ENCODE peak calls at places on chromosomes 2 and 18, in six cellular contexts. A is neuronal stem cell, Z is PC-3, U is IMR-90, M is fibroblast of lung, Q is OCI-LY7. J is an unnamed sample.

GRCh38 chr2:133458280-133458679 is 110.0 kb downstream of the NCKAP5 start:
- DNase-seq in Q (no peak), U (peak; percentile 35), Z (peak; percentile 50), A (no peak), M (peak; percentile 22), J (no peak)

GRCh38 chr2:65311596-65311995 is 84.0 kb downstream of the ACTR2 start:
- DNase-seq in A (no peak), M (no peak), U (no peak), Z (no peak), Q (no peak), J (no peak)

GRCh38 chr2:177796644-177797415 is 275.7 kb downstream of the PDE11A start:
- DNase-seq in Q (no peak), M (no peak), U (no peak), Z (no peak), A (no peak), J (no peak)

GRCh38 chr2:71126957-71127356 is 3.1 kb downstream of the MCEE start:
- DNase-seq in M (no peak), A (no peak), Z (no peak), U (no peak), Q (no peak), J (peak; percentile 9)

GRCh38 chr18:36518839-36519238 is 221.3 kb downstream of the FHOD3 start:
- DNase-seq in Z (no peak), U (no peak), A (no peak), M (no peak), Q (no peak), J (no peak)

GRCh38 chr2:116952254-116952653 is 862.2 kb upstream of the DDX18 start:
- DNase-seq in M (no peak), Q (no peak), A (no peak), U (no peak), Z (peak; percentile 52), J (no peak)

GRCh38 chr2:182088681-182089333 is 103.2 kb downstream of the PPP1R1C start:
- DNase-seq in Q (no peak), U (peak; percentile 45), A (no peak), M (peak; percentile 43), Z (no peak), J (no peak)

GRCh38 chr2:237722616-237723015 is 76.0 kb upstream of the RBM44 start:
- DNase-seq in Z (no peak), U (no peak), A (no peak), M (no peak), Q (no peak), J (no peak)

GRCh38 chr2:9318461-9319337 is 104.6 kb downstream of the ITGB1BP1 start:
- DNase-seq in A (no peak), M (peak; percentile 51), Z (no peak), Q (no peak), U (no peak), J (no peak)

GRCh38 chr2:241314181-241314932 is 1.1 kb downstream of the HDLBP start:
- DNase-seq in Q (no peak), Z (no peak), A (no peak), M (peak; percentile 69), U (peak; percentile 57), J (peak; percentile 81)

GRCh38 chr2:64609229-64609994 is 44.3 kb downstream of the SERTAD2 start:
- DNase-seq in U (peak; percentile 17), M (peak; percentile 40), A (no peak), Z (peak; percentile 32), Q (peak; percentile 66), J (peak; percentile 96)

GRCh38 chr2:45595724-45596435 is 15.2 kb downstream of the SRBD1 start:
- DNase-seq in M (peak; percentile 65), U (peak; percentile 65), A (no peak), Q (no peak), Z (peak; percentile 90), J (peak; percentile 72)

GRCh38 chr2:142745691-142746090 is 131.8 kb upstream of the KYNU start:
- DNase-seq in Q (no peak), Z (no peak), U (no peak), M (no peak), A (no peak), J (no peak)

GRCh38 chr2:128416366-128416765 is 97.7 kb upstream of the HS6ST1 start:
- DNase-seq in Q (no peak), Z (no peak), U (no peak), A (no peak), M (no peak), J (no peak)

GRCh38 chr2:30398084-30398483 is 49.0 kb upstream of the LCLAT1 start:
- DNase-seq in U (no peak), Z (no peak), Q (no peak), A (no peak), M (no peak), J (no peak)

GRCh38 chr2:51065276-51065675 is 33.3 kb upstream of the NRXN1 start:
- DNase-seq in U (peak; percentile 20), A (no peak), M (no peak), Q (no peak), Z (peak; percentile 11), J (no peak)

GRCh38 chr18:45954070-45954712 is 12.9 kb downstream of the EPG5 start:
- DNase-seq in A (no peak), Q (no peak), Z (peak; percentile 77), M (peak; percentile 87), U (peak; percentile 95), J (peak; percentile 73)

GRCh38 chr2:216553093-216553478 is 54.4 kb downstream of the RPL37A start:
- DNase-seq in M (no peak), Z (peak; percentile 12), A (no peak), U (peak; percentile 78), Q (no peak), J (peak; percentile 92)

GRCh38 chr2:178101321-178102079 is 10.7 kb upstream of the RBM45 start:
- DNase-seq in A (no peak), Z (peak; percentile 13), Q (no peak), M (peak; percentile 3), U (peak; percentile 1), J (no peak)

GRCh38 chr2:138507267-138507666 is 5.7 kb downstream of the SPOPL start:
- DNase-seq in Q (no peak), A (no peak), M (no peak), U (no peak), Z (peak; percentile 79), J (no peak)

GRCh38 chr2:239601880-239602279 is 201.1 kb upstream of the HDAC4 start:
- DNase-seq in A (no peak), Z (no peak), M (no peak), U (no peak), Q (no peak), J (no peak)

GRCh38 chr2:62564380-62565137 is 58.6 kb upstream of the TMEM17 start:
- DNase-seq in Q (no peak), A (no peak), Z (no peak), M (no peak), U (no peak), J (no peak)

GRCh38 chr2:118032169-118033013 is 18.5 kb upstream of the CCDC93 start:
- DNase-seq in U (peak; percentile 34), Z (peak; percentile 68), A (peak; percentile 23), Q (peak; percentile 69), M (peak; percentile 39), J (peak; percentile 26)

GRCh38 chr18:22552254-22552653 is 134.5 kb upstream of the CTAGE1 start:
- DNase-seq in U (no peak), M (no peak), Z (peak; percentile 59), A (no peak), Q (no peak), J (no peak)

GRCh38 chr2:10019174-10019971 is 24.0 kb upstream of the KLF11 start:
- DNase-seq in A (no peak), M (peak; percentile 51), Q (no peak), Z (no peak), U (peak; percentile 37), J (peak; percentile 42)

GRCh38 chr2:43142921-43143438 is 83.4 kb downstream of the ZFP36L2 start:
- DNase-seq in Z (no peak), M (no peak), A (no peak), U (no peak), Q (peak; percentile 57), J (peak; percentile 58)

GRCh38 chr2:54942373-54942772 is 107.9 kb downstream of the RTN4 start:
- DNase-seq in A (no peak), Z (no peak), U (no peak), M (no peak), Q (no peak), J (no peak)

GRCh38 chr18:77133051-77133919 is 702 bp upstream of the MBP start:
- DNase-seq in A (no peak), Z (peak; percentile 45), M (no peak), U (no peak), Q (no peak), J (peak; percentile 60)

GRCh38 chr2:98457045-98457696 is 12.5 kb downstream of the INPP4A start:
- DNase-seq in Q (no peak), A (no peak), M (peak; percentile 90), U (peak; percentile 99), Z (peak; percentile 88), J (no peak)

GRCh38 chr2:105712981-105713596 is 31.6 kb upstream of the NCK2 start:
- DNase-seq in Z (peak; percentile 80), A (no peak), M (peak; percentile 75), Q (no peak), U (peak; percentile 19), J (peak; percentile 39)

GRCh38 chr2:45072064-45072861 is 63.0 kb upstream of the SIX2 start:
- DNase-seq in Q (no peak), Z (no peak), M (no peak), A (no peak), U (no peak), J (no peak)

GRCh38 chr18:78625895-78626294 is 353.7 kb upstream of the SALL3 start:
- DNase-seq in A (no peak), Q (peak; percentile 73), U (no peak), M (no peak), Z (no peak), J (no peak)
- H3K4me2 ChIP-seq in A (no peak overlapping the region), Q (peak overlapping the region; percentile 63), U (no peak overlapping the region), M (no peak overlapping the region), Z (no peak overlapping the region), J (no peak overlapping the region)

GRCh38 chr2:231222318-231223000 is 24.0 kb downstream of the ARMC9 start:
- DNase-seq in M (peak; percentile 78), Q (no peak), U (peak; percentile 88), Z (no peak), A (no peak), J (peak; percentile 6)

GRCh38 chr2:231227309-231228162 is 29.1 kb downstream of the ARMC9 start:
- DNase-seq in Q (peak; percentile 84), U (peak; percentile 79), A (peak; percentile 55), M (peak; percentile 83), Z (peak; percentile 84), J (peak; percentile 90)

GRCh38 chr2:231223001-231223375 is 24.6 kb downstream of the ARMC9 start:
- DNase-seq in Z (no peak), M (no peak), Q (no peak), U (no peak), A (no peak), J (no peak)

GRCh38 chr2:231221761-231222160 is 23.3 kb downstream of the ARMC9 start:
- DNase-seq in U (no peak), Q (no peak), Z (no peak), M (peak; percentile 10), A (no peak), J (no peak)

GRCh38 chr2:231223458-231223970 is 25.1 kb downstream of the ARMC9 start:
- DNase-seq in M (no peak), A (no peak), Z (no peak), U (peak; percentile 60), Q (no peak), J (no peak)
- H3K4me1 ChIP-seq in M (peaks cover 11% of the 10 kb centered on the region), A (no peaks in the 10 kb centered on the region), Z (no peaks in the 10 kb centered on the region), U (peaks cover 25% of the 10 kb centered on the region), Q (peaks cover 15% of the 10 kb centered on the region), J (peaks cover 3% of the 10 kb centered on the region)

GRCh38 chr2:225616372-225616771 is 216.9 kb downstream of the NYAP2 start:
- DNase-seq in Q (no peak), Z (no peak), U (no peak), A (no peak), M (no peak), J (no peak)
- H3K4me3 ChIP-seq in Q (no peak overlapping the region), Z (no peak overlapping the region), U (no peak overlapping the region), A (no peak overlapping the region), M (no peak overlapping the region), J (no peak overlapping the region)

GRCh38 chr2:69608109-69608508 is 35.4 kb downstream of the AAK1 start:
- DNase-seq in Z (no peak), Q (no peak), U (no peak), A (no peak), M (no peak), J (no peak)
- H3K4me2 ChIP-seq in Z (no peak overlapping the region), Q (no peak overlapping the region), U (no peak overlapping the region), A (no peak overlapping the region), M (no peak overlapping the region), J (no peak overlapping the region)